ENCODE peak calls at places on chromosomes 1 and 21, in seven cellular contexts. B is stimulated activated CD8-positive, alpha-beta memory T cell treated with anti-CD3 and anti-CD28 coated beads, Interleukin-7, amount 100 ng/mL, for 1 hour; Z is stimulated activated CD4-positive, alpha-beta T cell treated with anti-CD3 and anti-CD28 coated beads, Interleukin-12 subunit alpha, Interleukin-12 subunit beta, amount 100 ng/mL, for 4 hours; I is Ammon's horn; L is EH; X is EL; H is CD4-positive, alpha-beta memory T cell. G is an unnamed sample.

GRCh38 chr1:112251766-112252506 is 144.1 kb upstream of the CTTNBP2NL start:
- DNase-seq in B (no peak), Z (no peak), I (no peak), L (peak; percentile 59), X (peak; percentile 75), H (no peak), G (no peak)

GRCh38 chr1:221069956-221070355 is 190.7 kb downstream of the HLX start:
- DNase-seq in B (no peak), Z (no peak), I (no peak), L (no peak), X (no peak), H (no peak), G (no peak)

GRCh38 chr1:58592521-58593134 is 15.6 kb upstream of the TACSTD2 start:
- DNase-seq in B (no peak), Z (no peak), I (peak; percentile 37), L (peak; percentile 96), X (peak; percentile 98), H (no peak), G (no peak)

GRCh38 chr1:10378071-10378841 is 20.6 kb upstream of the PGD start:
- DNase-seq in B (no peak), Z (no peak), I (peak; percentile 61), L (peak; percentile 60), X (peak; percentile 62), H (no peak), G (no peak)

GRCh38 chr1:94095112-94095637 is 25.8 kb downstream of the ABCA4 start:
- DNase-seq in B (no peak), Z (no peak), I (peak; percentile 73), L (peak; percentile 79), X (peak; percentile 57), H (no peak), G (no peak)

GRCh38 chr1:28775121-28775942 is 36.6 kb upstream of the OPRD1 start:
- DNase-seq in B (peak; percentile 40), Z (peak; percentile 51), I (peak; percentile 49), L (peak; percentile 17), X (no peak), H (peak; percentile 74), G (peak; percentile 57)

GRCh38 chr1:34653110-34653509 is 101.7 kb upstream of the GJB5 start:
- DNase-seq in B (no peak), Z (no peak), I (no peak), L (no peak), X (no peak), H (no peak), G (no peak)

GRCh38 chr1:26047278-26047874 is 1.5 kb upstream of the SLC30A2 start:
- DNase-seq in B (no peak), Z (no peak), I (no peak), L (no peak), X (no peak), H (no peak), G (no peak)

GRCh38 chr1:167797005-167797404 is 75.2 kb downstream of the MPZL1 start:
- DNase-seq in B (no peak), Z (no peak), I (peak; percentile 77), L (peak; percentile 99), X (peak; percentile 97), H (no peak), G (no peak)

GRCh38 chr1:66380452-66381212 is 153.3 kb upstream of the SGIP1 start:
- DNase-seq in B (no peak), Z (no peak), I (peak; percentile 44), L (peak; percentile 38), X (no peak), H (no peak), G (no peak)

GRCh38 chr1:10085076-10085475 is 52.3 kb downstream of the UBE4B start:
- DNase-seq in B (no peak), Z (no peak), I (no peak), L (no peak), X (no peak), H (no peak), G (no peak)

GRCh38 chr21:16302851-16303282 is 573.1 kb downstream of the USP25 start:
- DNase-seq in B (no peak), Z (no peak), I (peak; percentile 73), L (peak; percentile 5), X (peak; percentile 9), H (no peak), G (no peak)

GRCh38 chr1:23777979-23778814 is at the start of gene PITHD1:
- DNase-seq in B (peak; percentile 53), Z (peak; percentile 70), I (peak; percentile 84), L (peak; percentile 84), X (peak; percentile 83), H (peak; percentile 86), G (peak; percentile 92)

GRCh38 chr1:148318123-148318899 is 164.8 kb downstream of the PPIAL4G start:
- DNase-seq in B (no peak), Z (peak; percentile 29), I (no peak), L (no peak), X (no peak), H (peak; percentile 59), G (no peak)

GRCh38 chr1:184534690-184535089 is 147.9 kb downstream of the C1orf21 start:
- DNase-seq in B (no peak), Z (no peak), I (no peak), L (no peak), X (no peak), H (no peak), G (no peak)

GRCh38 chr1:11581455-11581854 is 72.8 kb downstream of the FBXO2 start:
- DNase-seq in B (no peak), Z (no peak), I (no peak), L (no peak), X (no peak), H (no peak), G (no peak)

GRCh38 chr1:21337931-21338567 is 47.8 kb upstream of the ECE1 start:
- DNase-seq in B (no peak), Z (no peak), I (no peak), L (peak; percentile 89), X (peak; percentile 46), H (no peak), G (no peak)

GRCh38 chr1:42189931-42190853 is 25.6 kb upstream of the GUCA2A start:
- DNase-seq in B (no peak), Z (no peak), I (no peak), L (no peak), X (no peak), H (no peak), G (no peak)

GRCh38 chr1:38672692-38673091 is 186.9 kb downstream of the RRAGC start:
- DNase-seq in B (no peak), Z (no peak), I (no peak), L (no peak), X (no peak), H (no peak), G (no peak)

GRCh38 chr1:17233675-17234074 is 15.2 kb upstream of the PADI3 start:
- DNase-seq in B (no peak), Z (no peak), I (peak; percentile 79), L (peak; percentile 99), X (peak; percentile 99), H (no peak), G (no peak)

GRCh38 chr1:53946252-53947171 is at the start of gene LRRC42:
- DNase-seq in B (no peak), Z (no peak), I (no peak), L (no peak), X (no peak), H (no peak), G (peak; percentile 89)

GRCh38 chr1:3914331-3914851 is 14.3 kb upstream of the C1orf174 start:
- DNase-seq in B (no peak), Z (no peak), I (no peak), L (no peak), X (no peak), H (no peak), G (no peak)

GRCh38 chr1:54266195-54266594 is 66.2 kb downstream of the MRPL37 start:
- DNase-seq in B (no peak), Z (no peak), I (no peak), L (no peak), X (no peak), H (no peak), G (no peak)

GRCh38 chr1:227192163-227192562 is 126.1 kb downstream of the CDC42BPA start:
- DNase-seq in B (no peak), Z (no peak), I (peak; percentile 29), L (peak; percentile 91), X (peak; percentile 92), H (no peak), G (no peak)

GRCh38 chr21:34544032-34544496 is 32.1 kb upstream of the KCNE1 start:
- DNase-seq in B (no peak), Z (peak; percentile 33), I (peak; percentile 32), L (peak; percentile 76), X (peak; percentile 79), H (peak; percentile 43), G (no peak)

GRCh38 chr1:204915856-204916485 is 45.3 kb downstream of the NFASC start:
- DNase-seq in B (no peak), Z (no peak), I (no peak), L (no peak), X (no peak), H (no peak), G (no peak)

GRCh38 chr1:201568258-201568657 is 29.3 kb downstream of the NAV1 start:
- DNase-seq in B (no peak), Z (no peak), I (no peak), L (no peak), X (no peak), H (no peak), G (no peak)

GRCh38 chr1:31577515-31578191 is 1.3 kb downstream of the TINAGL1 start:
- DNase-seq in B (no peak), Z (no peak), I (no peak), L (peak; percentile 83), X (peak; percentile 70), H (no peak), G (no peak)

GRCh38 chr1:19121192-19121591 is 88.9 kb downstream of the UBR4 start:
- DNase-seq in B (no peak), Z (no peak), I (no peak), L (no peak), X (no peak), H (no peak), G (no peak)

GRCh38 chr1:45403298-45404079 is 63.2 kb upstream of the MUTYH start:
- DNase-seq in B (no peak), Z (no peak), I (peak; percentile 7), L (no peak), X (no peak), H (no peak), G (no peak)

GRCh38 chr21:39911286-39911685 is 44.0 kb downstream of the PCP4 start:
- DNase-seq in B (no peak), Z (no peak), I (no peak), L (no peak), X (no peak), H (no peak), G (no peak)

GRCh38 chr1:61450454-61451213 is 274.3 kb downstream of the TM2D1 start:
- DNase-seq in B (no peak), Z (no peak), I (no peak), L (peak; percentile 12), X (no peak), H (no peak), G (no peak)

GRCh38 chr1:92367496-92367895 is 68.6 kb downstream of the RPAP2 start:
- DNase-seq in B (no peak), Z (no peak), I (no peak), L (no peak), X (no peak), H (no peak), G (no peak)

GRCh38 chr1:3673381-3674099 is 21.2 kb downstream of the TP73 start:
- DNase-seq in B (no peak), Z (no peak), I (no peak), L (no peak), X (no peak), H (no peak), G (no peak)

GRCh38 chr1:117046781-117047180 is 13.3 kb upstream of the TTF2 start:
- DNase-seq in B (no peak), Z (no peak), I (no peak), L (no peak), X (no peak), H (no peak), G (no peak)

GRCh38 chr1:246106342-246106763 is 400.7 kb downstream of the SMYD3 start:
- DNase-seq in B (no peak), Z (no peak), I (no peak), L (no peak), X (no peak), H (no peak), G (no peak)

GRCh38 chr21:27645285-27645684 is 678.4 kb upstream of the ADAMTS5 start:
- DNase-seq in B (no peak), Z (no peak), I (no peak), L (peak; percentile 40), X (peak; percentile 32), H (no peak), G (no peak)

GRCh38 chr1:93988634-93989350 is 79.6 kb upstream of the GCLM start:
- DNase-seq in B (no peak), Z (no peak), I (no peak), L (peak; percentile 54), X (peak; percentile 36), H (no peak), G (no peak)